ENCODE peak calls at places on chromosomes 7 and 10, in four cellular contexts. U is NCI-H1436; N is activated CD8-positive, alpha-beta memory T cell treated with anti-CD3 and anti-CD28 coated beads, Interleukin-2, amount 10 ng/mL, durations not matched to agents 7 days and 5 days; Q is prostate gland. V is an unnamed sample.

GRCh38 chr7:23377134-23377533 is 78.0 kb downstream of the MALSU1 start:
- DNase-seq in N (no peak), Q (no peak), U (no peak), V (no peak)

GRCh38 chr7:1848013-1848640 is 178.1 kb downstream of the ELFN1 start:
- DNase-seq in N (no peak), U (no peak), Q (no peak), V (peak)

GRCh38 chr7:42080831-42081230 is 156.2 kb downstream of the GLI3 start:
- DNase-seq in U (no peak), Q (no peak), N (no peak), V (no peak)

GRCh38 chr7:112071856-112072255 is 134.3 kb downstream of the DOCK4 start:
- DNase-seq in N (no peak), U (no peak), Q (no peak), V (no peak)

GRCh38 chr7:100675581-100676350 is 2.2 kb downstream of the GNB2 start:
- DNase-seq in Q (peak), N (peak), U (peak), V (peak)

GRCh38 chr10:4767033-4767814 is 58.8 kb upstream of the AKR1E2 start:
- DNase-seq in Q (peak), N (no peak), U (no peak), V (no peak)

GRCh38 chr7:138625084-138625848 is 75.9 kb downstream of the SVOPL start:
- DNase-seq in N (no peak), Q (no peak), U (no peak), V (no peak)

GRCh38 chr7:18189495-18190126 is 162.0 kb upstream of the PRPS1L1 start:
- DNase-seq in U (no peak), N (no peak), Q (no peak), V (no peak)

GRCh38 chr7:23072043-23072442 is 33.5 kb upstream of the KLHL7 start:
- DNase-seq in Q (no peak), U (no peak), N (no peak), V (no peak)

GRCh38 chr7:157540606-157541294 is 203.9 kb downstream of the DNAJB6 start:
- DNase-seq in N (no peak), U (no peak), Q (no peak), V (peak)

GRCh38 chr10:119538632-119539358 is 3.7 kb downstream of the RGS10 start:
- DNase-seq in U (no peak), Q (no peak), N (peak), V (no peak)

GRCh38 chr7:105050493-105050892 is 36.5 kb downstream of the KMT2E start:
- DNase-seq in Q (no peak), N (no peak), U (no peak), V (no peak)

GRCh38 chr7:3164363-3164762 is 120.7 kb upstream of the CARD11 start:
- DNase-seq in Q (no peak), U (no peak), N (no peak), V (no peak)

GRCh38 chr10:123833170-123833850 is 58.3 kb downstream of the CPXM2 start:
- DNase-seq in U (no peak), Q (no peak), N (no peak), V (no peak)

GRCh38 chr10:6279540-6280267 is 77.0 kb downstream of the PFKFB3 start:
- DNase-seq in N (no peak), Q (no peak), U (no peak), V (no peak)

GRCh38 chr10:68096913-68097509 is 12.3 kb upstream of the MYPN start:
- DNase-seq in N (no peak), U (peak), Q (no peak), V (no peak)

GRCh38 chr10:49011756-49012155 is 72.1 kb upstream of the LRRC18 start:
- DNase-seq in Q (no peak), N (no peak), U (no peak), V (no peak)

GRCh38 chr10:74310652-74311257 is 159.7 kb downstream of the ADK start:
- DNase-seq in N (no peak), U (peak), Q (no peak), V (no peak)

GRCh38 chr7:75856562-75856961 is 22.3 kb upstream of the RHBDD2 start:
- DNase-seq in N (no peak), Q (no peak), U (no peak), V (no peak)

GRCh38 chr7:14876194-14876593 is 26.4 kb downstream of the DGKB start:
- DNase-seq in Q (no peak), N (no peak), U (no peak), V (no peak)

GRCh38 chr7:27122075-27122910 is 8.3 kb downstream of the HOXA4 start:
- DNase-seq in Q (no peak), U (no peak), N (no peak), V (no peak)

GRCh38 chr10:46106410-46107255 is 60.6 kb upstream of the MSMB start:
- DNase-seq in N (peak), U (no peak), Q (peak), V (peak)

GRCh38 chr10:131196176-131196885 is 115.2 kb downstream of the TCERG1L start:
- DNase-seq in Q (no peak), U (no peak), N (no peak), V (no peak)

GRCh38 chr10:3805791-3806381 is 20.9 kb upstream of the KLF6 start:
- DNase-seq in Q (no peak), N (peak), U (peak), V (no peak)

GRCh38 chr10:23081891-23082290 is 13.5 kb upstream of the MSRB2 start:
- DNase-seq in Q (no peak), N (no peak), U (no peak), V (no peak)

GRCh38 chr10:44724415-44725174 is 186.5 kb upstream of the TMEM72 start:
- DNase-seq in Q (no peak), N (no peak), U (no peak), V (no peak)

GRCh38 chr10:114905450-114905849 is 32.5 kb upstream of the TRUB1 start:
- DNase-seq in Q (no peak), U (no peak), N (no peak), V (no peak)

GRCh38 chr7:103317009-103317408 is 19.8 kb downstream of the PMPCB start:
- DNase-seq in U (no peak), Q (no peak), N (no peak), V (no peak)

V was measured in glutamatergic neuron.